ENCODE peak calls at places on chromosomes 11 and 22, in six cellular contexts. One of them, this sample, is unnamed.
A peak's percentile ranks its signal among the peaks of the same experiment; 100 is the strongest.

GRCh38 chr11:109795234-109795633 is 298.0 kb upstream of the ZC3H12C start:
- DNase-seq in K562: no peak
- DNase-seq in WTC11: no peak
- DNase-seq in HepG2: no peak
- DNase-seq in endothelial cell of umbilical vein: no peak
- DNase-seq in A549: no peak
- DNase-seq in this sample: no peak

GRCh38 chr22:45478108-45478771 is 24.4 kb upstream of the FBLN1 start:
- DNase-seq in K562: no peak
- DNase-seq in WTC11: no peak
- DNase-seq in HepG2: peak; percentile 77
- DNase-seq in endothelial cell of umbilical vein: no peak
- DNase-seq in A549: peak; percentile 55
- DNase-seq in this sample: no peak

GRCh38 chr11:66277475-66278391 is at the start of gene CNIH2:
- DNase-seq in K562: peak; percentile 76
- DNase-seq in WTC11: peak; percentile 59
- DNase-seq in HepG2: no peak
- DNase-seq in endothelial cell of umbilical vein: no peak
- DNase-seq in A549: peak; percentile 56
- DNase-seq in this sample: no peak

GRCh38 chr11:100687630-100688395 is 725 bp downstream of the ARHGAP42 start:
- DNase-seq in K562: peak; percentile 53
- DNase-seq in WTC11: peak; percentile 72
- DNase-seq in HepG2: peak; percentile 55
- DNase-seq in endothelial cell of umbilical vein: peak; percentile 85
- DNase-seq in A549: peak; percentile 60
- DNase-seq in this sample: peak; percentile 78

GRCh38 chr11:7512525-7513209 is 1.1 kb upstream of the PPFIBP2 start:
- DNase-seq in K562: peak; percentile 15
- DNase-seq in WTC11: peak; percentile 18
- DNase-seq in HepG2: peak; percentile 13
- DNase-seq in endothelial cell of umbilical vein: peak; percentile 7
- DNase-seq in A549: no peak
- DNase-seq in this sample: no peak

GRCh38 chr22:32776800-32777199 is 24.7 kb upstream of the TIMP3 start:
- DNase-seq in K562: no peak
- DNase-seq in WTC11: no peak
- DNase-seq in HepG2: no peak
- DNase-seq in endothelial cell of umbilical vein: no peak
- DNase-seq in A549: no peak
- DNase-seq in this sample: no peak

GRCh38 chr11:125591659-125592304 is 870 bp upstream of the STT3A start:
- DNase-seq in K562: peak; percentile 37
- DNase-seq in WTC11: peak; percentile 44
- DNase-seq in HepG2: peak; percentile 10
- DNase-seq in endothelial cell of umbilical vein: peak; percentile 70
- DNase-seq in A549: peak; percentile 10
- DNase-seq in this sample: no peak

GRCh38 chr11:63599211-63600122 is 14.8 kb downstream of the PLAAT3 start:
- DNase-seq in K562: peak; percentile 79
- DNase-seq in WTC11: no peak
- DNase-seq in HepG2: no peak
- DNase-seq in endothelial cell of umbilical vein: no peak
- DNase-seq in A549: peak; percentile 97
- DNase-seq in this sample: no peak

GRCh38 chr11:74838188-74838587 is 89.5 kb downstream of the RNF169 start:
- DNase-seq in K562: no peak
- DNase-seq in WTC11: no peak
- DNase-seq in HepG2: no peak
- DNase-seq in endothelial cell of umbilical vein: no peak
- DNase-seq in A549: no peak
- DNase-seq in this sample: no peak

GRCh38 chr22:46737976-46738641 is at the start of gene CERK:
- DNase-seq in K562: peak; percentile 81
- DNase-seq in WTC11: peak; percentile 68
- DNase-seq in HepG2: peak; percentile 36
- DNase-seq in endothelial cell of umbilical vein: peak; percentile 73
- DNase-seq in A549: peak; percentile 41
- DNase-seq in this sample: peak; percentile 74

GRCh38 chr22:37384691-37385090 is 42.6 kb downstream of the ELFN2 start:
- DNase-seq in K562: no peak
- DNase-seq in WTC11: no peak
- DNase-seq in HepG2: no peak
- DNase-seq in endothelial cell of umbilical vein: no peak
- DNase-seq in A549: no peak
- DNase-seq in this sample: no peak

GRCh38 chr11:118045191-118045590 is 31.7 kb upstream of the TMPRSS4 start:
- DNase-seq in K562: no peak
- DNase-seq in WTC11: no peak
- DNase-seq in HepG2: no peak
- DNase-seq in endothelial cell of umbilical vein: no peak
- DNase-seq in A549: no peak
- DNase-seq in this sample: no peak

GRCh38 chr11:118046964-118047700 is 29.7 kb upstream of the TMPRSS4 start:
- DNase-seq in K562: no peak
- DNase-seq in WTC11: no peak
- DNase-seq in HepG2: no peak
- DNase-seq in endothelial cell of umbilical vein: no peak
- DNase-seq in A549: no peak
- DNase-seq in this sample: no peak

GRCh38 chr11:118046051-118046963 is 30.6 kb upstream of the TMPRSS4 start:
- DNase-seq in K562: no peak
- DNase-seq in WTC11: no peak
- DNase-seq in HepG2: no peak
- DNase-seq in endothelial cell of umbilical vein: no peak
- DNase-seq in A549: no peak
- DNase-seq in this sample: no peak

GRCh38 chr11:118042791-118043190 is 34.1 kb upstream of the TMPRSS4 start:
- DNase-seq in K562: no peak
- DNase-seq in WTC11: no peak
- DNase-seq in HepG2: no peak
- DNase-seq in endothelial cell of umbilical vein: no peak
- DNase-seq in A549: no peak
- DNase-seq in this sample: no peak

GRCh38 chr11:118042126-118042525 is 34.8 kb upstream of the TMPRSS4 start:
- DNase-seq in K562: no peak
- DNase-seq in WTC11: no peak
- DNase-seq in HepG2: no peak
- DNase-seq in endothelial cell of umbilical vein: no peak
- DNase-seq in A549: no peak
- DNase-seq in this sample: no peak
- TF ChIP-seq JUN in K562: no peak
- TF ChIP-seq JUN in WTC11: no peak
- TF ChIP-seq JUN in HepG2: no peak
- TF ChIP-seq JUN in endothelial cell of umbilical vein: no peak
- TF ChIP-seq JUN in A549: no peak
- TF ChIP-seq JUN in this sample: no peak

DNA sequence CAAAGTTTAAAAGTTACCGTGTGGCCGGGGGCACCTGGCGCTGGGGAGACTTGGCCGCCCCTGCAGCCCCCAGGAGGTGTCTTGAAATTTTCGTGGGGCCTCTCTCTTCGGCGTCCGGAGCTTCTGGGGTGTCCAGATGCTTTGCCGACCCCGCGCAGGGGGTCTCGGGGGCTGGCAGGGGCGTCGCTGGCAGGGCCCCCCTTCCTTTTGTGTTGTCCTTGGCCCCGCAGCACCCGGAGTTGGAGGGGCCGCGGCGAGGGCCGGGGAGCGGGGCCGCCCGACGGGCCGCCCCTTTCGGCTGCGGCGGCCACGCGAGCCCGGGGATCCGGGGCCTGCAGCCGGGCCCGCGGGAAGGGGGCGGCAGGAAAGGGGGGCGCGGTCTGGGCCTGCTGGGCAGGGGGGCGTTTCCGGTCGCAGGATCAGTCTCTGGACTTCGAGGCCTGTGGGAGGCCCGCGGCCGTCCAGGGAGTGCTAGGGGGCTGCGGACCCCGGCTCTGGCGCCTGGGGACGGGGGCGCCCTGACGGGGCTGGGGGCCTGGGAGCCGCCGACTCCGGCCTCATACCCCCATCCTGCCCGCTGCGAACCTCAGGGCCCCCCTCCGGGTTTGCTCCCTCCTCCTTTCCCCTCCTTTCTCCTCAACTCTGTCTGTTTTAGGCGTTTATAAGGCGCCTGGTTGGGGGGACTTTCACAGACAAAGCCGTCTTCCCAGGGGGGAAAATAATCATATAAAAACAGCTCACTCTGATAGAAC is 867 bp downstream of the ZC3H7B start:
- DNase-seq in K562: peak; percentile 46
- DNase-seq in WTC11: peak; percentile 45
- DNase-seq in HepG2: no peak
- DNase-seq in endothelial cell of umbilical vein: no peak
- DNase-seq in A549: no peak
- DNase-seq in this sample: no peak
- TF ChIP-seq JUN in K562: no peak
- TF ChIP-seq JUN in WTC11: no peak
- TF ChIP-seq JUN in HepG2: no peak
- TF ChIP-seq JUN in endothelial cell of umbilical vein: no peak
- TF ChIP-seq JUN in A549: no peak
- TF ChIP-seq JUN in this sample: no peak

GRCh38 chr11:104254347-104254746 is 90.4 kb upstream of the PDGFD start:
- DNase-seq in K562: peak; percentile 17
- DNase-seq in WTC11: peak; percentile 85
- DNase-seq in HepG2: peak; percentile 24
- DNase-seq in endothelial cell of umbilical vein: peak; percentile 23
- DNase-seq in A549: no peak
- DNase-seq in this sample: peak; percentile 87
- TF ChIP-seq JUN in K562: no peak
- TF ChIP-seq JUN in WTC11: no peak
- TF ChIP-seq JUN in HepG2: no peak
- TF ChIP-seq JUN in endothelial cell of umbilical vein: no peak
- TF ChIP-seq JUN in A549: no peak
- TF ChIP-seq JUN in this sample: no peak

DNA sequence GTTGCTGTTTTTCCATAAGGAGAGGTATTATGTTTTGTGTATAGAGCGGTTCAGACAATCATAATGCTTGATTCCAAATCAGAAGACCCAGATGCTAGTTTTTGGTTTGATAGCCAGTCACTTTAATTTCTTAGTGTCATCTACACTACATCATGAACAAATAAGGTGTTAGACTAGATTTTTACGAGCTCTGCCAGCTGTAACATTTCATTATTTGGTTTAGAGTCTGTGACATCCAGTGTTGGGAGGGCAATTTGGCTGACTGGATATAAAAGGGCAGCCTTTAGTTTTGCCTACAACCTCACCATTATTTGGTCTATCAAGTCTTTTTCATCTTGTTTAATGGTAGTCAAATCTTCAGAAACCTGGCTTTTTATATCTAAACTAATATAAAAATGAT is 30.2 kb upstream of the FBXO3 start:
- DNase-seq in K562: no peak
- DNase-seq in WTC11: no peak
- DNase-seq in HepG2: no peak
- DNase-seq in endothelial cell of umbilical vein: no peak
- DNase-seq in A549: no peak
- DNase-seq in this sample: no peak
- TF ChIP-seq JUN in K562: no peak
- TF ChIP-seq JUN in WTC11: no peak
- TF ChIP-seq JUN in HepG2: no peak
- TF ChIP-seq JUN in endothelial cell of umbilical vein: no peak
- TF ChIP-seq JUN in A549: no peak
- TF ChIP-seq JUN in this sample: no peak

GRCh38 chr22:21651521-21652009 is 9.5 kb downstream of the SDF2L1 start:
- DNase-seq in K562: peak; percentile 89
- DNase-seq in WTC11: no peak
- DNase-seq in HepG2: no peak
- DNase-seq in endothelial cell of umbilical vein: no peak
- DNase-seq in A549: no peak
- DNase-seq in this sample: no peak

GRCh38 chr22:21652010-21652546 is 10.0 kb downstream of the SDF2L1 start:
- DNase-seq in K562: peak; percentile 100
- DNase-seq in WTC11: peak; percentile 95
- DNase-seq in HepG2: peak; percentile 84
- DNase-seq in endothelial cell of umbilical vein: peak; percentile 92
- DNase-seq in A549: peak; percentile 88
- DNase-seq in this sample: peak; percentile 94

GRCh38 chr22:21650280-21650679 is 8.2 kb downstream of the SDF2L1 start:
- DNase-seq in K562: no peak
- DNase-seq in WTC11: no peak
- DNase-seq in HepG2: no peak
- DNase-seq in endothelial cell of umbilical vein: no peak
- DNase-seq in A549: no peak
- DNase-seq in this sample: no peak

GRCh38 chr22:21652547-21653545 is 10.7 kb downstream of the SDF2L1 start:
- DNase-seq in K562: peak; percentile 85
- DNase-seq in WTC11: peak; percentile 60
- DNase-seq in HepG2: no peak
- DNase-seq in endothelial cell of umbilical vein: no peak
- DNase-seq in A549: no peak
- DNase-seq in this sample: no peak

GRCh38 chr22:21650823-21651520 is 8.9 kb downstream of the SDF2L1 start:
- DNase-seq in K562: no peak
- DNase-seq in WTC11: no peak
- DNase-seq in HepG2: no peak
- DNase-seq in endothelial cell of umbilical vein: no peak
- DNase-seq in A549: no peak
- DNase-seq in this sample: no peak
- TF ChIP-seq JUN in K562: no peak
- TF ChIP-seq JUN in WTC11: no peak
- TF ChIP-seq JUN in HepG2: no peak
- TF ChIP-seq JUN in endothelial cell of umbilical vein: no peak
- TF ChIP-seq JUN in A549: no peak
- TF ChIP-seq JUN in this sample: no peak

This sample was measured in H1.